ENCODE peak calls at places on chromosomes 1 and 21, in four cellular contexts. S is HCT116, H is HepG2, V is K562. C is an unnamed sample.

GRCh38 chr1:212587304-212588136 is 21.0 kb upstream of the ATF3 start:
- DNase-seq in H (no peak), S (no peak), V (no peak), C (no peak)

GRCh38 chr1:84143796-84144565 is at the start of gene PRKACB:
- DNase-seq in S (no peak), V (no peak), H (no peak), C (peak; percentile 51)

GRCh38 chr1:87074001-87074795 is 159.8 kb downstream of the HS2ST1 start:
- DNase-seq in S (no peak), V (no peak), H (no peak), C (no peak)

GRCh38 chr1:203088441-203088840 is 2.6 kb upstream of the MYOG start:
- DNase-seq in S (no peak), H (no peak), V (no peak), C (no peak)

GRCh38 chr1:225737179-225737578 is 40.4 kb upstream of the SRP9 start:
- DNase-seq in H (no peak), S (no peak), V (no peak), C (no peak)

GRCh38 chr1:233704882-233705723 is 91.2 kb downstream of the KCNK1 start:
- DNase-seq in H (no peak), S (no peak), V (no peak), C (no peak)

GRCh38 chr1:178345238-178345637 is 151.5 kb downstream of the CLEC20A start:
- DNase-seq in S (no peak), V (no peak), H (peak; percentile 9), C (no peak)

GRCh38 chr21:10466200-10466599 is 55.2 kb upstream of the TPTE start:
- DNase-seq in H (no peak), S (no peak), V (no peak), C (no peak)

GRCh38 chr1:110436635-110437034 is 14.3 kb upstream of the PROK1 start:
- DNase-seq in S (no peak), V (no peak), H (no peak), C (no peak)

GRCh38 chr1:24362982-24363614 is 43.9 kb downstream of the GRHL3 start:
- DNase-seq in H (no peak), S (peak; percentile 39), V (no peak), C (no peak)

GRCh38 chr21:33643658-33644311 is 1.5 kb downstream of the ITSN1 start:
- DNase-seq in S (no peak), H (peak; percentile 26), V (no peak), C (no peak)

GRCh38 chr1:145918992-145919939 is 749 bp upstream of the PEX11B start:
- DNase-seq in S (peak; percentile 29), V (peak; percentile 60), H (peak; percentile 56), C (no peak)

GRCh38 chr1:44881011-44881632 is 38.1 kb upstream of the PTCH2 start:
- DNase-seq in S (no peak), V (no peak), H (no peak), C (no peak)

GRCh38 chr1:99503276-99503747 is 142.6 kb upstream of the PALMD start:
- DNase-seq in S (no peak), H (no peak), V (peak; percentile 11), C (no peak)

GRCh38 chr1:243525085-243525487 is 269.2 kb downstream of the SDCCAG8 start:
- DNase-seq in H (peak; percentile 13), S (no peak), V (no peak), C (no peak)

GRCh38 chr1:78145105-78145580 is 99.4 kb downstream of the GIPC2 start:
- DNase-seq in V (peak; percentile 49), S (peak; percentile 56), H (peak; percentile 56), C (peak; percentile 43)

GRCh38 chr21:36691539-36692124 is 7.3 kb upstream of the SIM2 start:
- DNase-seq in S (no peak), V (no peak), H (no peak), C (no peak)

GRCh38 chr21:39647476-39647875 is 34.7 kb downstream of the B3GALT5 start:
- DNase-seq in H (no peak), V (no peak), S (no peak), C (no peak)

GRCh38 chr1:11918779-11919519 is 7.3 kb downstream of the KIAA2013 start:
- DNase-seq in S (no peak), V (no peak), H (no peak), C (no peak)

GRCh38 chr1:25529518-25530347 is 13.7 kb upstream of the LDLRAP1 start:
- DNase-seq in S (no peak), H (no peak), V (no peak), C (no peak)

GRCh38 chr1:10924030-10924429 is 88.4 kb upstream of the TARDBP start:
- DNase-seq in V (no peak), S (no peak), H (no peak), C (no peak)

GRCh38 chr1:173295995-173296394 is 88.9 kb upstream of the TNFSF4 start:
- DNase-seq in V (no peak), H (no peak), S (no peak), C (no peak)

GRCh38 chr1:244705268-244706234 is 52.6 kb downstream of the DESI2 start:
- DNase-seq in S (no peak), V (no peak), H (no peak), C (no peak)

GRCh38 chr1:212701910-212702309 is 2.3 kb upstream of the BATF3 start:
- DNase-seq in V (no peak), H (no peak), S (no peak), C (no peak)

GRCh38 chr1:233427907-233428306 is 100.4 kb downstream of the MAP3K21 start:
- DNase-seq in S (no peak), V (no peak), H (no peak), C (no peak)

GRCh38 chr21:25568230-25568629 is 39.1 kb downstream of the MRPL39 start:
- DNase-seq in V (no peak), S (no peak), H (no peak), C (no peak)

GRCh38 chr1:193406901-193407300 is 220.5 kb upstream of the B3GALT2 start:
- DNase-seq in S (peak; percentile 19), V (peak; percentile 35), H (peak; percentile 28), C (no peak)

GRCh38 chr1:226697608-226698544 is 41.2 kb downstream of the ITPKB start:
- DNase-seq in S (no peak), H (no peak), V (no peak), C (no peak)

GRCh38 chr1:154190550-154190949 is 1.4 kb downstream of the TPM3 start:
- DNase-seq in V (no peak), H (peak; percentile 44), S (no peak), C (no peak)

GRCh38 chr1:154736840-154737239 is 128.9 kb upstream of the ADAR start:
- DNase-seq in H (no peak), S (no peak), V (no peak), C (no peak)

GRCh38 chr1:201634261-201634660 is 95.3 kb downstream of the NAV1 start:
- DNase-seq in H (no peak), V (peak; percentile 42), S (no peak), C (no peak)

GRCh38 chr1:201636065-201636464 is 97.1 kb downstream of the NAV1 start:
- DNase-seq in H (no peak), S (no peak), V (no peak), C (no peak)

GRCh38 chr1:201633811-201634210 is 94.9 kb downstream of the NAV1 start:
- DNase-seq in H (no peak), S (no peak), V (no peak), C (no peak)

GRCh38 chr1:201637282-201638076 is 98.6 kb downstream of the NAV1 start:
- DNase-seq in S (no peak), H (no peak), V (peak; percentile 52), C (no peak)

DNA sequence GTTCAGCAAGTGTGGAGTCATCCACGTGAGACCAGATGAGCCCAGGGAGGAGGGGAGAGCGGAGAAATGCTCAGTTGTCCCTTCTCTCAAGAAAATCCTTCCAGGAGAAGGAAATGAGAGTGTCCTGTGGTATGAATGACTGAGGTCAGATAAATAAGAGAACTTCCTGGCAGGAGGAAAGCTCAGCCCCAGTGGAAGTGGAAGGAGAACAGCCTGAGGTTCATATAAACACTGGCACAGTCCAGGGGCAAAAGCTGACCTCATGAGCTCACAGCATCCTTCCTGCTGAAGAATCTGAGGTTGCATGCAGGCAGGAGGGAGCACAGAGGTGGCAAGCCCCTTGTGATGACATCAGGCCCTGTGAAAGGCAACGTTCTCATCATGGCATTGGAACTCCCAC is 97.7 kb downstream of the NAV1 start:
- DNase-seq in S (no peak), H (no peak), V (no peak), C (no peak)
- H3K4me1 ChIP-seq in S (no peaks in the 10 kb centered on the region), H (no peaks in the 10 kb centered on the region), V (peaks cover 16% of the 10 kb centered on the region), C (no peaks in the 10 kb centered on the region)

GRCh38 chr1:89901957-89902669 is 81.3 kb downstream of the LRRC8D start:
- DNase-seq in S (no peak), H (peak; percentile 84), V (no peak), C (no peak)
- TF ChIP-seq TCF7L2 in S (no peak), H (no peak), V (no peak), C (no peak)

GRCh38 chr1:9593492-9594465 is 5.1 kb downstream of the TMEM201 start:
- DNase-seq in S (no peak), H (peak; percentile 91), V (peak; percentile 83), C (no peak)
- TF ChIP-seq REST in S (no peak), H (peak; percentile 25), V (peak; percentile 91), C (no peak)

GRCh38 chr1:156146006-156146748 is 7.2 kb upstream of the SEMA4A start:
- DNase-seq in H (peak; percentile 86), V (peak; percentile 66), S (peak; percentile 74), C (peak; percentile 82)

GRCh38 chr1:156148236-156148635 is 5.1 kb upstream of the SEMA4A start:
- DNase-seq in S (no peak), H (no peak), V (no peak), C (no peak)

GRCh38 chr1:156144747-156145146 is 8.6 kb upstream of the SEMA4A start:
- DNase-seq in H (no peak), S (no peak), V (no peak), C (no peak)

GRCh38 chr1:156145622-156146005 is 7.8 kb upstream of the SEMA4A start:
- DNase-seq in S (no peak), V (no peak), H (no peak), C (no peak)

DNA sequence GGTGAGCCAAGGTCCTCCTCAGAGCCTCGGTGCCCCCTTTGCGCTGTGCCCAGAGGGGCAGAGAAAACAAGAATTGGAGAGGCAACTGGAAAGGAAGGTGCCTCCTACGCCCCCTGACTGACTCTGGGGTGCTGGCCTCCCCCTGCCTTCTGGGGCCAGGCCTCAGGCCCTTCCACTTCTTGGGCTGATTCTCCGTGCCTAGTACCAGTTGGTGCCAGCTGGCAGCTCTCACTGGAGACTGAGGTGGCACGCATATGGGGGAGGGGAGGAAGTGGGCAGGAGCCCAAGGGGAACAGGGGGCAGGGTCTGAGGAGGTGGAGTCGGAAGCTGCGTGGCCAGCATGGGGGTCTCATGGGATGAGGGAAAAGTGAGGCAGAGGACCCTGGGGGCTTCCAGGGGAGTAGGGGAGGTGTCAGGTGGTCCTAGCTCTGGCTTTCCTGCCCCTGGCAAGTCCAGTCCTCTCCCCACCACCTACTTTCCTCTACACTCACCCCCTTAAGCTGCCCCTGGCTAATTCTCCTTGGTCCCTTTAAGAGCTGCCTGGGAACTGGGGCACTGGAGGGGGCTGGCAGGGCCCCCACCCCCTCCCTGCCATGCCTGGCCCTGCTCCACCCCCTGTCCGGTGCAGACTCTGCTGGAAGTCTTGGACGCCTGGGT is 6.5 kb upstream of the SEMA4A start:
- DNase-seq in H (no peak), V (no peak), S (no peak), C (no peak)
- H3K4me1 ChIP-seq in H (peaks cover 59% of the 10 kb centered on the region), V (peaks cover 10% of the 10 kb centered on the region), S (peaks cover 9% of the 10 kb centered on the region), C (peaks cover 16% of the 10 kb centered on the region)